ENCODE peak calls at places on chromosomes 16 and 17, in six cellular contexts. A is adipocyte; G is fibroblast of lung; T is heart left ventricle; Q is CD8-positive, alpha-beta memory T cell; V is body of pancreas. I is an unnamed sample. For H3K4me1, the result is how much of the 10 kb centered on the place peaks cover.

GRCh38 chr17:34010534-34010933 is 244.6 kb upstream of the CCL2 start:
- DNase-seq in A (no peak), T (no peak), V (no peak), Q (no peak), G (no peak), I (no peak)

GRCh38 chr16:528111-529011 is 849 bp downstream of the CAPN15 start:
- DNase-seq in T (peak), G (peak), V (peak), Q (no peak), A (peak), I (peak)

GRCh38 chr16:25045696-25046381 is 30.7 kb upstream of the ARHGAP17 start:
- DNase-seq in A (no peak), G (peak), Q (no peak), T (no peak), V (no peak), I (no peak)

GRCh38 chr17:81163703-81164413 is 1.4 kb upstream of the PVALEF start:
- DNase-seq in V (peak), T (peak), G (no peak), Q (no peak), A (no peak), I (peak)

GRCh38 chr16:89779231-89779912 is 37.1 kb downstream of the FANCA start:
- DNase-seq in G (no peak), A (no peak), T (no peak), Q (no peak), V (no peak), I (peak)

GRCh38 chr17:9253308-9253707 is 232.0 kb downstream of the NTN1 start:
- DNase-seq in Q (no peak), T (no peak), G (no peak), V (no peak), A (no peak), I (no peak)

GRCh38 chr16:84048306-84048705 is 5.7 kb upstream of the SLC38A8 start:
- DNase-seq in V (peak), Q (no peak), A (no peak), G (no peak), T (no peak), I (no peak)

GRCh38 chr16:56222482-56222997 is 31.3 kb downstream of the GNAO1 start:
- DNase-seq in Q (no peak), A (no peak), G (no peak), V (no peak), T (no peak), I (no peak)

GRCh38 chr16:30112197-30113030 is 923 bp downstream of the GDPD3 start:
- DNase-seq in V (peak), Q (peak), T (peak), G (peak), A (peak), I (peak)

GRCh38 chr17:75970011-75970523 is 8.9 kb downstream of the ACOX1 start:
- DNase-seq in V (no peak), A (peak), T (no peak), G (no peak), Q (no peak), I (no peak)

GRCh38 chr17:64599187-64599676 is 62.9 kb downstream of the SMURF2 start:
- DNase-seq in Q (peak), A (no peak), V (no peak), T (no peak), G (no peak), I (no peak)

GRCh38 chr16:64278196-64278595 is 843.7 kb downstream of the CDH11 start:
- DNase-seq in T (no peak), V (no peak), Q (no peak), A (peak), G (peak), I (no peak)

GRCh38 chr17:68863091-68863652 is 92.0 kb downstream of the ABCA8 start:
- DNase-seq in Q (no peak), V (no peak), A (no peak), G (no peak), T (no peak), I (no peak)

GRCh38 chr17:493666-494065 is 141.1 kb upstream of the RPH3AL start:
- DNase-seq in G (no peak), T (no peak), Q (no peak), V (no peak), A (no peak), I (no peak)

GRCh38 chr17:47338026-47338425 is 14.3 kb downstream of the EFCAB13 start:
- DNase-seq in V (no peak), T (no peak), A (no peak), Q (no peak), G (no peak), I (no peak)

GRCh38 chr16:89288577-89288844 is 71.0 kb downstream of the ZNF778 start:
- DNase-seq in A (no peak), V (no peak), T (no peak), G (no peak), Q (no peak), I (no peak)

GRCh38 chr17:79188048-79188447 is 113.4 kb downstream of the ENGASE start:
- DNase-seq in T (no peak), G (no peak), A (peak), V (peak), Q (no peak), I (peak)

GRCh38 chr17:49616546-49617205 is 41.0 kb downstream of the NXPH3 start:
- DNase-seq in V (peak), Q (no peak), T (peak), G (peak), A (peak), I (no peak)

GRCh38 chr16:13402601-13403000 is 501.2 kb downstream of the SHISA9 start:
- DNase-seq in A (no peak), Q (no peak), T (no peak), V (no peak), G (peak), I (no peak)

GRCh38 chr17:73749906-73750305 is 105.7 kb upstream of the SDK2 start:
- DNase-seq in T (no peak), G (no peak), A (no peak), Q (no peak), V (no peak), I (no peak)

GRCh38 chr17:58351710-58352017 is 337 bp downstream of the SUPT4H1 start:
- DNase-seq in G (no peak), T (no peak), A (no peak), V (no peak), Q (no peak), I (no peak)

DNA sequence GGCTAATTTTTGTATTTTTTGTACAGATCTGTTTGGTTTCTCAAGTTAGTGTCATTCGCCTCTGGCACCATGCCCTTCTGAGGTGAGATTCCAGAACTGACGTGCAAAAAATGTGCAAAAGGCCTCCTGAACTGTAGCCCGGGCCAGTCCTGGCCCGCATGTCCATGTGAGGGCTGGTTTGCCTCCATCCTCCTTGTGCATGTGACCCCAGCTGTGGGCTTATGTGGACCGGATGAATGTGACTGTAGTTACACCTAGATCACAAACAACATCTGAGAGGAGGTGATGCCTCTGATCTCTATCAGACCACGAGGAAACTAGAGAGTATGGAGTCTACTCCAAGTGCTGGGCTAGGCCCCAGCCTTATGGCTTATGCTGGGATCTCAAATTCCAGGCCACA is 241.6 kb downstream of the XYLT1 start:
- DNase-seq in T (no peak), Q (no peak), A (no peak), V (no peak), G (no peak), I (no peak)
- H3K4me3 ChIP-seq in T (no peak), Q (no peak), A (no peak), V (no peak), G (no peak), I (no peak)

DNA sequence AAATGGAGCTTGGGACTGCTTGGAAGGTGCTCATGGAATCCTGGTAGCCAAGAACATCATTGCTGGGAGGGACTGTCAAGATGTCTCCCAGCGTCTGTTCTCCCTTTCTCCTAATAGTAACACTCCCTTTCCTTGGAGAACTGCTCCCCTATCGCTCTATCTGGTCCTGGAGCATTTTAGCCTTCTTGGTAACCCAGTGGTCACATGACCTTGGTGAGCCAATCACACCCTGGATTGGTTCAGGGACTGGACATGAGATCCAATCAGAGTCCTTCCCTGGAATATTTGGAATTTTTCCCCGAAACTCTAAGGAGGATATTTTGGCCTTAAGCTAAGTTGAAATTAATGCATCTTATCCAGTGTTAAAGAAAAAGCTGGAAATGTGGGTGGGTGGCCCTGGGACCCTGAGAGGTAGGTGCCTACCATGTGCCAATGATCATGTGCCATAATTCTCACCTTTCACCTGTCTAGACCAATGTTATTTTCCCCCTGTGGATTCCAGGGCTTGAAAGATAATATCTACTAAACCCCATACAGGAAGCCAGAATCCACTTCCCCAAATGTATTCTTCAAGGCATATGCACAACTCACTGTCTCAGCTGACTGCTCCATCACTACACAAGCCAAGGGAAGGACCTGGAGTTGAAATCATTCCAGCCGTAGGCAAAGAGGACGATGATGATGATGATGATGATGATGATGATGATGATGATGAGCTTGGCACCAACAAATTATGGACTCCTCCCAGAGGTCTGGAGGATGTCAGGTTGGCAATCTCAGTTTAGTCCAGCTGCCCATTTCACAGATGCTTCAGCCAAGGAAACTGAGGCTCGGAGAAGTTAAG is 193.2 kb downstream of the RAB11FIP4 start:
- DNase-seq in Q (no peak), G (no peak), A (no peak), T (no peak), V (no peak), I (no peak)
- H3K4me1 ChIP-seq in Q (under half), G (under half), A (half or more), T (under half), V (under half), I (under half)

GRCh38 chr17:77106874-77107358 is 33.9 kb upstream of the SEC14L1 start:
- DNase-seq in G (no peak), T (no peak), A (no peak), Q (no peak), V (no peak), I (no peak)

GRCh38 chr17:77110006-77110374 is 30.8 kb upstream of the SEC14L1 start:
- DNase-seq in V (no peak), G (peak), Q (no peak), A (peak), T (peak), I (no peak)

GRCh38 chr17:77111916-77112315 is 28.9 kb upstream of the SEC14L1 start:
- DNase-seq in T (no peak), A (no peak), G (no peak), V (no peak), Q (no peak), I (no peak)

GRCh38 chr17:77107506-77108433 is 33.0 kb upstream of the SEC14L1 start:
- DNase-seq in T (no peak), V (no peak), Q (peak), G (peak), A (peak), I (no peak)

GRCh38 chr17:77109159-77110005 is 31.4 kb upstream of the SEC14L1 start:
- DNase-seq in A (no peak), V (no peak), Q (no peak), G (no peak), T (no peak), I (no peak)
- H3K4me3 ChIP-seq in A (peak), V (no peak), Q (no peak), G (no peak), T (no peak), I (no peak)

GRCh38 chr16:85374571-85374872 is 238.6 kb upstream of the GSE1 start:
- DNase-seq in V (no peak), T (no peak), A (no peak), Q (no peak), G (no peak), I (peak)

GRCh38 chr16:85377388-85378144 is 235.6 kb upstream of the GSE1 start:
- DNase-seq in G (peak), A (no peak), T (no peak), Q (no peak), V (no peak), I (peak)

GRCh38 chr16:85373741-85374570 is 239.2 kb upstream of the GSE1 start:
- DNase-seq in Q (no peak), G (no peak), T (no peak), A (no peak), V (no peak), I (no peak)

GRCh38 chr16:85376292-85377095 is 236.6 kb upstream of the GSE1 start:
- DNase-seq in A (no peak), Q (no peak), V (peak), T (peak), G (peak), I (peak)

DNA sequence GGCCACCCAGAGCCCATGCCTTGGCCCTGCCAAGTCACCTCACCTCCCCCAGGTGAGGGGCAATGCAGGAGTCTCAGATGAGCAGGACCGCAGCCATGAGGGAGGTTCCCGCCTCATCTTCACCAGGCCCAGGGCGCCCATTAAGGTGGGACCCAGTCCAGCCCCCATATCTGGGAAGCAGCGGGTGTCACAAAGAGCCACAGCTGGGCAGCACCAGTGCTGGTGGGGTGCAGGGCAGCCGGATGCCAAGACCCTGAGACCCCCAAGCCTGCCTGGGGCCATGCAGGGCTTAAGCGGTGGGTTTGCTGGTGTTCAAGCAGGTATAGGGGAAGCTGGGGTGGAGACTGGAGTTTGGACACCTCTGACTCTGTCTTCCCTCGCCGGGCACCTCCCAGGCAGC is 237.8 kb upstream of the GSE1 start:
- DNase-seq in V (no peak), T (no peak), A (no peak), Q (no peak), G (no peak), I (no peak)
- H3K4me1 ChIP-seq in V (under half), T (under half), A (half or more), Q (under half), G (under half), I (half or more)

DNA sequence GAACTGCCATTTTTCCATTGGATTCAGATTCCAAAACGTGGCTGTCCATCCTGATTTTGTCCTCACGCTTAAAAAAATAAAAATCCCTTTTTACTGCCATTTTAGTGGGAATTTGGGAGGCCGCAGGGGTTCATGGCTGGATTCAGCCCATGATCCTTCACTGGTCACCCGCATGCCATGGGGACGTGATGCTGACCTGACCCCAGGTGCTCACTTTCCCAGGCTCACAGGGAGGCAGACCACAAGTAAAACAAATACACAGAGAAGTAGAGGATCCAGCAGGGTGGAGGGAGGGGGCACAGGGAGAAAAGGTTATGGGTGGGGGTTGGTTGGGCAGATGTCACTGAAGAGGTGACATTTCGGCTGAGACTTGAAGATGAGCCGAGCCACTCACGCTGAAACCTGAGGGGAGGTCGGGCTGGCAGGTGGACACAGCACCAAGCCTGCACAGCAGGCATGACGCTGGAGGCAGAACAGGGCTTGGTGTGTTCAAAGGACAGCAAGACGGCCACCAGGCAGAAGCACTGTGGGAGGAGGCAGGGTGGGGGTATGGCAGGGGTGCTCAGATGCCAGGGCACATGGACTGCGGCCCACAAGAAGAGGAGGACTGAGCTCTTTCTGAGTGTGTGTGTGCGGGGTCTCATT is 10.7 kb downstream of the COX4I1 start:
- DNase-seq in Q (no peak), T (no peak), G (no peak), A (no peak), V (peak), I (no peak)
- H3K4me3 ChIP-seq in Q (no peak), T (no peak), G (no peak), A (no peak), V (no peak), I (no peak)

I was measured in BE2C.